ENCODE peak calls at places on chromosomes 12 and 14, in five cellular contexts. D is HFFc6, Z is KG1, I is GM12864, U is astrocyte of the spinal cord. H is an unnamed sample.

GRCh38 chr12:88132387-88132786 is 9.5 kb downstream of the CEP290 start:
- DNase-seq in D (no peak), Z (no peak), I (no peak), U (no peak), H (no peak)

GRCh38 chr14:74251546-74252030 is 12.3 kb downstream of the VSX2 start:
- DNase-seq in D (peak), Z (peak), I (peak), U (peak), H (no peak)

GRCh38 chr12:57514720-57515467 is 5.4 kb downstream of the DDIT3 start:
- DNase-seq in D (no peak), Z (no peak), I (no peak), U (no peak), H (no peak)

GRCh38 chr12:16523570-16524331 is 82.2 kb downstream of the LMO3 start:
- DNase-seq in D (no peak), Z (no peak), I (no peak), U (no peak), H (no peak)

GRCh38 chr14:20631023-20631820 is 10.3 kb downstream of the OR6S1 start:
- DNase-seq in D (peak), Z (peak), I (no peak), U (peak), H (no peak)

GRCh38 chr12:95326450-95326849 is 108.8 kb downstream of the VEZT start:
- DNase-seq in D (no peak), Z (no peak), I (no peak), U (no peak), H (no peak)

GRCh38 chr12:67394600-67394999 is 125.4 kb downstream of the CAND1 start:
- DNase-seq in D (no peak), Z (no peak), I (no peak), U (peak), H (no peak)

GRCh38 chr12:32702470-32702869 is 23.4 kb downstream of the DNM1L start:
- DNase-seq in D (no peak), Z (no peak), I (no peak), U (no peak), H (no peak)

GRCh38 chr12:3141339-3142321 is 64.5 kb downstream of the TSPAN9 start:
- DNase-seq in D (no peak), Z (no peak), I (no peak), U (no peak), H (no peak)

GRCh38 chr12:132356686-132357622 is 27.6 kb upstream of the GALNT9 start:
- DNase-seq in D (peak), Z (no peak), I (no peak), U (peak), H (no peak)

GRCh38 chr12:532908-533565 is 73.3 kb downstream of the B4GALNT3 start:
- DNase-seq in D (peak), Z (no peak), I (no peak), U (no peak), H (no peak)

GRCh38 chr12:49824886-49825285 is 3.3 kb downstream of the NCKAP5L start:
- DNase-seq in D (peak), Z (peak), I (no peak), U (peak), H (peak)

GRCh38 chr14:42872775-42873174 is 1266.1 kb downstream of the LRFN5 start:
- DNase-seq in D (no peak), Z (no peak), I (no peak), U (no peak), H (no peak)

GRCh38 chr12:28795306-28795705 is 353.8 kb upstream of the FAR2 start:
- DNase-seq in D (no peak), Z (no peak), I (no peak), U (peak), H (no peak)

GRCh38 chr14:80434574-80435321 is 223.4 kb upstream of the DIO2 start:
- DNase-seq in D (no peak), Z (no peak), I (no peak), U (peak), H (no peak)

GRCh38 chr12:65540140-65540539 is 261.7 kb downstream of the MSRB3 start:
- DNase-seq in D (no peak), Z (no peak), I (no peak), U (no peak), H (no peak)

GRCh38 chr12:68856510-68856909 is 48.5 kb downstream of the MDM2 start:
- DNase-seq in D (no peak), Z (no peak), I (no peak), U (no peak), H (no peak)

GRCh38 chr12:47021298-47021697 is 58.1 kb upstream of the PCED1B start:
- DNase-seq in D (peak), Z (peak), I (peak), U (peak), H (no peak)

GRCh38 chr12:75759842-75760260 is 248.4 kb upstream of the KRR1 start:
- DNase-seq in D (peak), Z (no peak), I (no peak), U (peak), H (no peak)

GRCh38 chr14:54889919-54890318 is 12.7 kb downstream of the GCH1 start:
- DNase-seq in D (no peak), Z (no peak), I (no peak), U (no peak), H (no peak)

GRCh38 chr12:91940826-91941225 is 204.8 kb downstream of the BTG1 start:
- DNase-seq in D (no peak), Z (no peak), I (no peak), U (no peak), H (no peak)

GRCh38 chr14:87013583-87013982 is 979.4 kb downstream of the GALC start:
- DNase-seq in D (peak), Z (no peak), I (no peak), U (peak), H (no peak)

GRCh38 chr12:2284857-2285256 is 232.1 kb downstream of the CACNA1C start:
- DNase-seq in D (peak), Z (peak), I (no peak), U (peak), H (no peak)

GRCh38 chr12:47808049-47808448 is 11.7 kb downstream of the HDAC7 start:
- DNase-seq in D (peak), Z (peak), I (no peak), U (peak), H (no peak)

GRCh38 chr12:108234155-108234554 is 105.0 kb downstream of the CMKLR1 start:
- DNase-seq in D (no peak), Z (no peak), I (no peak), U (no peak), H (no peak)

GRCh38 chr12:12823308-12823707 is 10.2 kb downstream of the DDX47 start:
- DNase-seq in D (peak), Z (no peak), I (no peak), U (peak), H (no peak)

GRCh38 chr12:98645572-98646067 is 530 bp downstream of the APAF1 start:
- DNase-seq in D (no peak), Z (no peak), I (no peak), U (peak), H (no peak)

GRCh38 chr14:84927096-84927910 is 602.6 kb upstream of the FLRT2 start:
- DNase-seq in D (no peak), Z (no peak), I (no peak), U (no peak), H (no peak)

GRCh38 chr12:85301054-85301453 is 21.0 kb downstream of the ALX1 start:
- DNase-seq in D (no peak), Z (no peak), I (no peak), U (no peak), H (no peak)

GRCh38 chr12:8012910-8013309 is 19.6 kb upstream of the FOXJ2 start:
- DNase-seq in D (no peak), Z (no peak), I (no peak), U (no peak), H (no peak)

H was measured in SIG-M5.